ENCODE peak calls at places on chromosomes 4 and X, in five cellular contexts. K, I, T, F and Z are unnamed samples.

GRCh38 chrX:113580486-113580885 is 739.9 kb upstream of the AMOT start:
- DNase-seq in K (no peak), I (no peak), T (no peak), F (no peak), Z (no peak)

GRCh38 chr4:34181891-34182290 is 2062.4 kb downstream of the ARAP2 start:
- DNase-seq in K (no peak), I (no peak), T (no peak), F (peak), Z (peak)

GRCh38 chr4:151676301-151676700 is 84.5 kb downstream of the GATB start:
- DNase-seq in K (no peak), I (no peak), T (no peak), F (peak), Z (peak)

GRCh38 chr4:7732263-7732662 is 207.4 kb downstream of the AFAP1 start:
- DNase-seq in K (no peak), I (no peak), T (no peak), F (no peak), Z (no peak)

GRCh38 chrX:15127010-15127409 is 142.9 kb downstream of the ASB9 start:
- DNase-seq in K (no peak), I (no peak), T (no peak), F (no peak), Z (no peak)

GRCh38 chrX:124333862-124334261 is 1.4 kb downstream of the TEX13D start:
- DNase-seq in K (no peak), I (no peak), T (no peak), F (no peak), Z (no peak)

GRCh38 chrX:110086916-110087484 is 84.1 kb downstream of the TMEM164 start:
- DNase-seq in K (no peak), I (no peak), T (no peak), F (peak), Z (peak)

GRCh38 chr4:8010618-8011017 is 71.0 kb upstream of the AFAP1 start:
- DNase-seq in K (peak), I (no peak), T (no peak), F (peak), Z (peak)

GRCh38 chrX:119477812-119478232 is 9.6 kb downstream of the SLC25A5 start:
- DNase-seq in K (no peak), I (peak), T (no peak), F (peak), Z (peak)

GRCh38 chr4:89899157-89899556 is 4.5 kb downstream of the MMRN1 start:
- DNase-seq in K (no peak), I (no peak), T (no peak), F (no peak), Z (peak)

GRCh38 chr4:140743194-140743931 is 12.8 kb downstream of the TBC1D9 start:
- DNase-seq in K (no peak), I (no peak), T (no peak), F (peak), Z (peak)

GRCh38 chr4:74534121-74534520 is 89.2 kb downstream of the AREG start:
- DNase-seq in K (no peak), I (no peak), T (no peak), F (no peak), Z (no peak)

GRCh38 chr4:112523008-112523440 is 7.0 kb upstream of the NEUROG2 start:
- DNase-seq in K (no peak), I (no peak), T (no peak), F (peak), Z (peak)

GRCh38 chr4:1084796-1085403 is 28.5 kb downstream of the RNF212 start:
- DNase-seq in K (no peak), I (no peak), T (no peak), F (no peak), Z (no peak)
- H3K4me3 ChIP-seq in K (no peak), I (no peak), T (no peak), F (no peak), Z (no peak)

GRCh38 chrX:155330992-155331391 is 3.4 kb downstream of the CLIC2 start:
- DNase-seq in K (no peak), I (no peak), T (no peak), F (no peak), Z (no peak)

GRCh38 chrX:155329293-155329692 is 5.1 kb downstream of the CLIC2 start:
- DNase-seq in K (no peak), I (no peak), T (no peak), F (no peak), Z (no peak)

GRCh38 chrX:155333701-155334100 is 713 bp downstream of the CLIC2 start:
- DNase-seq in K (no peak), I (no peak), T (no peak), F (no peak), Z (no peak)

DNA sequence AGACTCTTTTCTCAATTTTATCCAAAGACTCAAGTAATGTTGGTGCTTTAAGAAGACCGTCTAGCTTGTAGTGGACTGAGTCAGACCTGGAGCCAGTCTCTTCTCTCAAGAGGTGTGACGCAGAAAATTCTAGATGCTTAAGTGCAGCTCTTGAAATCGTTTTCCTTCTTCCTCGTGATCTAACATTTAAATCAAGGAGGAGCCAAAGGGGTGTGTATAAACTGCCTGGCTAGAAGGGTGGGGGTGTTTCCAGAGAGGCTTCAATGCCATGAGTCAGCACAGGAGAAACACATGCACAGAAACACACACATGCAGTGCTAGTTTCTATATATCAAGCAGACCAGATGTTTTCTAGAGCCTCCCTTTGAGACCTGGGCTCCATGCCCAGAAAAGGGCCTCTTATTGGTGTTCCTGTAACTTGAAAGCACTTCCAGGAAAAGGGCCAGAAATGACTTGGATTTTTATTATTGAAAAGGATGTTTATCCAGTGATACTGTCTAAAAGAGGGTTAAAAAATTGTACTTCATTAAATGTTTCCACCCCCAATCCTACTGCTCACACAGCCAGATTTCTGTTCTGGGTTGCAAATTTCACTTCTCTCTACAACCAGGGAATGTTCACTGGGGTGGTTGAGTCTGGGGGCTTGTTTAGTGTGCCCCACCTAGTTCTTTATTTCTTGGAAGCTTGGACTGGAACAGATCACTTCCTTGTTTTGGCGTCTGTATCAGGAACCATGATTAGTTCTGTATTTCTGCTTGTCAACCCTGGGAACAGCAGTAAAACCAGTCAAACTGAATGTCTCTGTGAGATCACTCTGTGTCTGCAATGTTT is at the start of gene CLIC2:
- DNase-seq in K (peak), I (no peak), T (peak), F (peak), Z (peak)
- H3K4me3 ChIP-seq in K (peak), I (peak), T (peak), F (no peak), Z (no peak)

GRCh38 chr4:2417196-2417764 is 1.2 kb downstream of the ZFYVE28 start:
- DNase-seq in K (no peak), I (no peak), T (peak), F (no peak), Z (no peak)

GRCh38 chr4:2417765-2418651 is at the start of gene ZFYVE28:
- DNase-seq in K (no peak), I (no peak), T (peak), F (no peak), Z (peak)

GRCh38 chr4:2416564-2417195 is 1.8 kb downstream of the ZFYVE28 start:
- DNase-seq in K (no peak), I (no peak), T (peak), F (no peak), Z (peak)

GRCh38 chr4:2415213-2415612 is 3.2 kb downstream of the ZFYVE28 start:
- DNase-seq in K (no peak), I (no peak), T (no peak), F (no peak), Z (no peak)

DNA sequence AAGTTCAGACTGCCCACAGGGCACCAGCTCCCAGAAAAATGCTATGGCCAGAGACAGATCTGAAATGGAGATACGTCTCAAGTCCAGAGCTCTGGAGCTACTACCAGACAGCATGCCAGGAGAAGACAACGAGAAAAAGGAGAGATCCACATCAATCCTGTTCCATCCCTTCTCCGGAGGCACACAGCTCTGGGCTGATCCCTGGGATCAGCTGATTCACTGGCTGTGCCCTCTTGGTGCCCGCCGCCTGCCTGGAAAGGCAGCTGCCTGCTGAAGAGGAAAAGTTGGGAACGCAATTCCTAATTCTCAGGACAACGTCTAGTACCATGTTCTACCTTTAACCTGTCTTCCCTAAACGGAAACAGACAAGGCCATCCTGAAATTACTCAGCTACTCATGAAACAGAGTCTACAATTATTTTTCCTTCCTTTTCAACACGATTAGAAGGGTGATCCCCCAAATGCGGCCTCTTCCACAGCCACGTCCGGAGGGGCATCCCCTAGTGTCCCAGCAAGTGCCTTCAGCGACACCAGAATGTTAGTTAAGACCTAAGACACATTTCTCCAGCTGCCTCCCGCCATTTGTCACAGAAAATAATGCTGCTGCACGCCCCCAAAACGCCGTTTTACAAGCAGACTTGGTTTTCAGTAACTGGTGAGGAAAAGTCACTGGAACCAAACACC is 2.4 kb downstream of the ZFYVE28 start:
- DNase-seq in K (no peak), I (no peak), T (no peak), F (no peak), Z (no peak)
- H3K4me3 ChIP-seq in K (no peak), I (no peak), T (peak), F (no peak), Z (peak)

GRCh38 chrX:102517331-102517730 is 792 bp upstream of the TMSB15A start:
- DNase-seq in K (no peak), I (no peak), T (no peak), F (peak), Z (peak)
- H3K4me3 ChIP-seq in K (no peak), I (peak), T (no peak), F (no peak), Z (no peak)

DNA sequence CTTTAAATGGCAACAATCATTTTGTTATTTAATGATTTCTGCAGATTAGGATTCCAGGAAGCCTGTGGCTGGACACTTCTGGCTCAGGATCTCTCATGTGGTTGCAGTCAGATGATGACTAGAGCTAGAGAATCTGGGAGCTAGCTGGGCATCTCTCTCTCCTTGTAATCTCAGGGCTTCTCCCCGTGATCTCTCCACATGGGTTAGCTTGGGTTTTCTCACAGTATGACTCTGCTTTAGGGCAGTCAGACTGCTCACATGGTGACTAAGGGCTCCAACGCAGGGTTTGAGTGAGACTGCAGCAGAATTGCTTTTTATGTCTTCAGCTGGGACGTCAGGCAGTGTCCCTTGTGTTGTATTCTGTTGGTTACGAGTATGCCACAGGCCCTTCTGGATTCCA is 361.4 kb downstream of the CBLL2 start:
- DNase-seq in K (no peak), I (no peak), T (no peak), F (peak), Z (peak)
- H3K4me3 ChIP-seq in K (no peak), I (no peak), T (no peak), F (no peak), Z (no peak)

GRCh38 chrX:130083107-130083490 is 27.2 kb downstream of the ELF4 start:
- DNase-seq in K (no peak), I (no peak), T (no peak), F (no peak), Z (no peak)
- H3K4me3 ChIP-seq in K (no peak), I (no peak), T (no peak), F (no peak), Z (no peak)

GRCh38 chrX:134632386-134632785 is 25.9 kb downstream of the PLAC1 start:
- DNase-seq in K (no peak), I (no peak), T (no peak), F (no peak), Z (peak)

GRCh38 chrX:134634691-134635090 is 23.6 kb downstream of the PLAC1 start:
- DNase-seq in K (no peak), I (no peak), T (no peak), F (peak), Z (peak)

GRCh38 chrX:134628663-134629062 is 29.6 kb downstream of the PLAC1 start:
- DNase-seq in K (no peak), I (no peak), T (no peak), F (no peak), Z (no peak)

GRCh38 chrX:134633832-134634231 is 24.4 kb downstream of the PLAC1 start:
- DNase-seq in K (no peak), I (no peak), T (no peak), F (no peak), Z (no peak)

GRCh38 chrX:134631404-134632346 is 26.6 kb downstream of the PLAC1 start:
- DNase-seq in K (peak), I (no peak), T (no peak), F (peak), Z (peak)
- H3K4me3 ChIP-seq in K (no peak), I (no peak), T (no peak), F (no peak), Z (no peak)

GRCh38 chr4:2262145-2262943 is 435 bp upstream of the MXD4 start:
- DNase-seq in K (peak), I (peak), T (peak), F (peak), Z (peak)
- H3K4me3 ChIP-seq in K (peak), I (peak), T (peak), F (peak), Z (peak)